ENCODE peak calls at places on chromosome 18, in eight cellular contexts. R, G, J, V, O, C, H and T are unnamed samples.

GRCh38 chr18:6414118-6414722 is 491 bp downstream of the L3MBTL4 start:
- DNase-seq in R (peak; percentile 7), O (no peak), H (no peak), C (peak; percentile 23), G (no peak), V (peak; percentile 23), J (no peak), T (peak; percentile 76)

GRCh38 chr18:59388180-59388579 is 29.1 kb upstream of the LMAN1 start:
- DNase-seq in R (no peak), O (no peak), C (no peak), H (no peak), J (no peak), G (no peak), V (no peak), T (no peak)

GRCh38 chr18:63365909-63366269 is 1.1 kb downstream of the KDSR start:
- DNase-seq in R (no peak), C (no peak), G (no peak), V (no peak), O (no peak), J (no peak), H (peak; percentile 1), T (no peak)

GRCh38 chr18:13446581-13447470 is 228.3 kb downstream of the LDLRAD4 start:
- DNase-seq in J (no peak), R (no peak), O (no peak), V (no peak), C (no peak), G (no peak), H (no peak), T (no peak)

GRCh38 chr18:69330345-69330744 is 70.3 kb upstream of the DOK6 start:
- DNase-seq in V (no peak), G (no peak), J (no peak), O (no peak), H (no peak), R (no peak), C (no peak), T (no peak)

GRCh38 chr18:8329186-8329771 is 280.0 kb upstream of the RAB12 start:
- DNase-seq in H (no peak), O (no peak), G (peak; percentile 60), V (no peak), C (no peak), R (no peak), J (no peak), T (no peak)

GRCh38 chr18:74633652-74634352 is 36.1 kb downstream of the ZNF407 start:
- DNase-seq in V (no peak), J (no peak), C (no peak), G (no peak), H (no peak), R (no peak), O (no peak), T (no peak)

GRCh38 chr18:67600181-67600631 is 83.7 kb upstream of the DSEL start:
- DNase-seq in C (no peak), R (peak; percentile 94), G (no peak), V (no peak), H (no peak), O (no peak), J (no peak), T (no peak)

GRCh38 chr18:63848159-63848558 is 39.3 kb upstream of the SERPINB2 start:
- DNase-seq in J (no peak), O (peak; percentile 29), R (peak; percentile 12), V (peak; percentile 69), G (peak; percentile 62), C (no peak), H (peak; percentile 43), T (no peak)

GRCh38 chr18:6624729-6625308 is 104.7 kb upstream of the ARHGAP28 start:
- DNase-seq in R (peak; percentile 67), H (no peak), G (peak; percentile 81), J (no peak), V (no peak), C (no peak), O (no peak), T (no peak)